ENCODE peak calls at places on chromosomes 4 and X, in seven cellular contexts. R is ovary; E is CD8-positive, alpha-beta T cell; D is SK-N-SH; F is transverse colon; Q is colonic mucosa; Z is astrocyte. S is an unnamed sample.
A peak's percentile ranks its signal among the peaks of the same experiment; 100 is the strongest.

GRCh38 chrX:84153538-84153937 is 34.5 kb downstream of the RPS6KA6 start:
- DNase-seq in Z (peak; percentile 57), F (no peak), R (no peak), E (no peak), D (no peak), Q (no peak), S (peak; percentile 6)

GRCh38 chr4:26217961-26218676 is 102.7 kb upstream of the RBPJ start:
- DNase-seq in F (no peak), Q (no peak), Z (no peak), E (no peak), D (peak; percentile 23), R (no peak), S (no peak)

GRCh38 chr4:66906314-66906713 is 639.0 kb downstream of the CENPC start:
- DNase-seq in Z (no peak), D (no peak), R (no peak), E (no peak), F (no peak), Q (no peak), S (no peak)

GRCh38 chrX:72037601-72038000 is 94.1 kb downstream of the RTL5 start:
- DNase-seq in F (no peak), D (no peak), Q (peak; percentile 4), R (no peak), Z (no peak), E (no peak), S (no peak)

GRCh38 chr4:89469930-89470375 is 162.4 kb upstream of the GPRIN3 start:
- DNase-seq in Q (no peak), D (no peak), F (no peak), E (no peak), R (no peak), Z (peak; percentile 96), S (peak; percentile 5)

GRCh38 chrX:129983575-129984131 is 1.2 kb downstream of the BCORL1 start:
- DNase-seq in E (peak; percentile 5), D (peak; percentile 80), Q (peak; percentile 28), R (peak; percentile 50), F (peak; percentile 23), Z (no peak), S (peak; percentile 1)

GRCh38 chr4:72629540-72629939 is 60.5 kb upstream of the ADAMTS3 start:
- DNase-seq in F (no peak), Z (peak; percentile 38), E (no peak), R (no peak), D (no peak), Q (no peak), S (no peak)

GRCh38 chr4:186981161-186981560 is 257.5 kb upstream of the FAT1 start:
- DNase-seq in R (no peak), F (no peak), E (no peak), Q (no peak), Z (peak; percentile 6), D (no peak), S (no peak)

GRCh38 chr4:149702414-149703108 is 113.1 kb downstream of the IQCM start:
- DNase-seq in F (no peak), E (no peak), Z (no peak), Q (no peak), R (no peak), D (no peak), S (no peak)

GRCh38 chr4:25970241-25970675 is 56.2 kb downstream of the SMIM20 start:
- DNase-seq in E (no peak), F (peak; percentile 36), Z (no peak), Q (peak; percentile 29), R (no peak), D (no peak), S (peak; percentile 27)

GRCh38 chr4:139786494-139787354 is 121.1 kb downstream of the MGST2 start:
- DNase-seq in D (peak; percentile 52), E (no peak), F (no peak), R (no peak), Z (no peak), Q (no peak), S (no peak)

GRCh38 chr4:13196721-13197120 is 287.4 kb downstream of the RAB28 start:
- DNase-seq in D (no peak), Q (no peak), R (no peak), E (no peak), Z (no peak), F (no peak), S (no peak)

GRCh38 chrX:47186096-47186740 is 7.4 kb upstream of the UBA1 start:
- DNase-seq in Q (no peak), R (no peak), F (no peak), E (no peak), D (no peak), Z (no peak), S (no peak)

GRCh38 chrX:112197845-112198244 is 115.3 kb upstream of the TRPC5 start:
- DNase-seq in Q (no peak), R (no peak), E (no peak), D (no peak), F (no peak), Z (no peak), S (no peak)

GRCh38 chr4:100367451-100367850 is 150.4 kb downstream of the EMCN start:
- DNase-seq in D (no peak), Z (no peak), R (no peak), F (no peak), E (no peak), Q (no peak), S (no peak)

GRCh38 chrX:84175943-84176342 is 12.1 kb downstream of the RPS6KA6 start:
- DNase-seq in F (no peak), Q (no peak), E (no peak), D (no peak), Z (no peak), R (no peak), S (peak; percentile 53)

GRCh38 chr4:63986253-63986652 is 423.0 kb downstream of the TECRL start:
- DNase-seq in D (no peak), F (no peak), Z (no peak), R (no peak), E (no peak), Q (no peak), S (no peak)

GRCh38 chr4:155855897-155856296 is 10.2 kb downstream of the ASIC5 start:
- DNase-seq in E (no peak), R (no peak), F (no peak), D (no peak), Q (no peak), Z (no peak), S (no peak)

GRCh38 chr4:48369248-48369647 is 27.9 kb downstream of the SLAIN2 start:
- DNase-seq in R (no peak), Z (peak; percentile 27), E (no peak), F (no peak), D (no peak), Q (no peak), S (no peak)

GRCh38 chr4:40909363-40909876 is 159.7 kb downstream of the NSUN7 start:
- DNase-seq in R (no peak), F (no peak), E (no peak), Z (peak; percentile 87), Q (no peak), D (peak; percentile 73), S (no peak)

GRCh38 chr4:88953400-88953799 is 103.6 kb downstream of the FAM13A start:
- DNase-seq in F (no peak), Q (no peak), Z (no peak), D (no peak), R (no peak), E (no peak), S (no peak)

GRCh38 chr4:7428261-7429068 is 6.3 kb downstream of the PSAPL1 start:
- DNase-seq in Q (no peak), R (no peak), E (no peak), Z (no peak), D (peak; percentile 22), F (peak; percentile 3), S (no peak)

DNA sequence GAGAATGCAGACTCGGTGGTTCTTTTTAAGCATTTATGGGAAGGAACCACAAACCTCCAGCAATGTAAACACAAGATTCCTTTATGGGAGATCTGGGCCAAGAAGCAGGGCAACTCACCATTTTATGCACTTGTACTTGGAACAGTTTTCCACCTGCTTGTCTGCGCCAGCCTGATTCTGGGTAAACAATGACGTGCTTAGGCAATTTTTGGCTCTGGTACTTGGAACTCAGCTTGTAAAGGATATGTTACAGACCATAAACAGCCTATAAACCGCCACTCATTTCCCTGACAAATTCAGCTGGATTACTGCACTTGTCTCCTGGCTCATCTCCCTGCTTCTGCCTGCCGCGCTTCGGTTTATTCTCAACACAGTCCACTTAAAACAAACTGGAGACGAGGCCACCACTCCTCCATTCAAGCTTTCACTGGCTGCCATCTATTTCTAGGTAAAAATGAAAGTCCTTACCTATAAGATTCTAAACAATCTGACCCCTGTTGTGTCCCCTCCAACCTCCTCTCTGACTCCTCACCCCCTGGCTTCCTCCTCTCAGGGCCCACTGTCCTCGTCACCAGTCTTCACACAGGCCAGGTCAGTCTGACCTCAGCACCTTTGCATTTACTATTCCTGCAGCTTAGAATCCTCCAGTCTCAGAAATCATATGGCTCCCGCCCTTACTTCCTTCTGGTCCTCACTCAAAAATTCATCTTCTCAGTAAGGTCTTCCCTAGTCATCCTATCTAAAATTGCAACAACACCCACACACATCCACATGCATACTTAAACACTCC is 205.9 kb upstream of the GALNT7 start:
- DNase-seq in R (no peak), Z (peak; percentile 96), D (no peak), E (no peak), F (peak; percentile 67), Q (peak; percentile 83), S (peak; percentile 62)
- H3K4me1 ChIP-seq in R (peaks cover 1% of the 10 kb centered on the region), Z (peaks cover 3% of the 10 kb centered on the region), D (no peaks in the 10 kb centered on the region), E (no peaks in the 10 kb centered on the region), F (peaks cover 31% of the 10 kb centered on the region), Q (peaks cover 7% of the 10 kb centered on the region), S (no peaks in the 10 kb centered on the region)

DNA sequence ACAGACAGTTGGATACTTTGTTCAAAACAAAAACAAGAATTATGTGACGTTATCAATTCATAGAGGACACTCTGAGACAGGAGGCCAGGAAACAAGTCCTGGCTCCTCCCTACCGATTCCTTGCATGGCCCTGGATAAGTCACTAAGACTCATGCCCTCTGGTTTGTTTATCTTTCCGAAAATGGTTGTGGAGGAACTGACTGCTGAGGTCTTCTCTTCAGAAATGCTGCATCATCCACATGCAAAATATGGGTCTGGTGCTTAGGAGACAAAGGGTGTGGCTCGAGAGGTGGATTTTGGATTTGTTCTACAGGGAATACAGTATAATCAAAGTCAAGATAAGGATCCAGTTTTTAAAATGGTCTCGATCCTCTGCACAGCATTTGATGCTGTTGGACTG is 130.9 kb downstream of the RELL1 start:
- DNase-seq in R (no peak), D (no peak), Q (no peak), F (no peak), Z (no peak), E (no peak), S (no peak)
- H3K4me1 ChIP-seq in R (no peaks in the 10 kb centered on the region), D (no peaks in the 10 kb centered on the region), Q (no peaks in the 10 kb centered on the region), F (no peaks in the 10 kb centered on the region), Z (no peaks in the 10 kb centered on the region), E (no peaks in the 10 kb centered on the region), S (no peaks in the 10 kb centered on the region)

GRCh38 chrX:139828830-139829229 is 104.0 kb downstream of the ATP11C start:
- DNase-seq in E (no peak), R (no peak), Q (no peak), Z (no peak), D (peak; percentile 23), F (no peak), S (no peak)
- H3K4me1 ChIP-seq in E (peaks cover 11% of the 10 kb centered on the region), R (peaks cover 2% of the 10 kb centered on the region), Q (no peaks in the 10 kb centered on the region), Z (peaks cover 31% of the 10 kb centered on the region), D (peaks cover 16% of the 10 kb centered on the region), F (peaks cover 51% of the 10 kb centered on the region), S (peaks cover 4% of the 10 kb centered on the region)

DNA sequence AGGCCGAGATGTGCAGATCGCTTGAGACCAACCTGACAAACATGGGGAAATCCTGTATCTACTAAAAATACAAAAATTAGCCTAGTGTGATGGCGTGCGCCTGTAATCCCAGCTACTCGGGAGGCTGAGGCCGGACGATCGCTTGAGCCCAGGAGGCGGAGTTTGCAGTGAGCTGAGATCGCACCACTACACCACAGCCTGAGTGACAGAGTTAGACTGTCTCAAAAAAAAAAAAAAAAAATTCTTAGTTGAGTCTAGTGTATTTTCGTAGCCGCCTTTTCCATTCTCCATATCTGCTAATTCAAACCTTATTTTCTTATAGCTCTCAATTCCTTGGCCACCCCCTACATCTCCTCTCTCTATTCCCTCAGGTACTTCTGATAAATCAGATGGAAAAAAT is 978 bp downstream of the POLR2B start:
- DNase-seq in Q (peak; percentile 40), E (peak; percentile 38), Z (no peak), D (no peak), R (no peak), F (peak; percentile 31), S (peak; percentile 42)
- H3K4me1 ChIP-seq in Q (peaks cover 10% of the 10 kb centered on the region), E (peaks cover 54% of the 10 kb centered on the region), Z (peaks cover 35% of the 10 kb centered on the region), D (peaks cover 10% of the 10 kb centered on the region), R (peaks cover 20% of the 10 kb centered on the region), F (peaks cover 51% of the 10 kb centered on the region), S (peaks cover 6% of the 10 kb centered on the region)